ENCODE peak calls at places on chromosomes 13 and 19, in seven cellular contexts. D is activated naive CD8-positive, alpha-beta T cell treated with anti-CD3 and anti-CD28 coated beads, Interleukin-2, amount 50 U/mL, for 24 hours; C is stimulated activated CD8-positive, alpha-beta memory T cell treated with anti-CD3 and anti-CD28 coated beads, Interleukin-7, amount 100 ng/mL, for 1 hour; V is occipital lobe; A is choroid plexus epithelial cell; Y is effector memory CD4-positive, alpha-beta T cell; G is dermis blood vessel endothelial cell. B is an unnamed sample.

GRCh38 chr13:76852991-76853390 is 33.2 kb downstream of the KCTD12 start:
- DNase-seq in D (no peak), C (no peak), V (no peak), A (peak; percentile 67), Y (no peak), G (peak; percentile 80), B (no peak)

GRCh38 chr19:46714523-46715106 is 2.3 kb downstream of the PRKD2 start:
- DNase-seq in D (peak; percentile 65), C (peak; percentile 41), V (no peak), A (no peak), Y (no peak), G (no peak), B (no peak)

GRCh38 chr19:58217607-58218391 is 10.9 kb upstream of the ZNF544 start:
- DNase-seq in D (no peak), C (no peak), V (no peak), A (no peak), Y (no peak), G (no peak), B (no peak)

GRCh38 chr19:10471909-10472308 is 31.2 kb downstream of the KEAP1 start:
- DNase-seq in D (no peak), C (no peak), V (no peak), A (peak; percentile 71), Y (no peak), G (peak; percentile 63), B (no peak)

GRCh38 chr13:22483276-22483675 is 697.5 kb upstream of the SGCG start:
- DNase-seq in D (no peak), C (no peak), V (no peak), A (no peak), Y (no peak), G (no peak), B (no peak)

GRCh38 chr13:73303858-73304257 is 245.1 kb downstream of the KLF5 start:
- DNase-seq in D (no peak), C (no peak), V (no peak), A (peak; percentile 14), Y (no peak), G (peak; percentile 4), B (peak; percentile 90)

GRCh38 chr19:45468803-45469131 is 971 bp downstream of the FOSB start:
- DNase-seq in D (no peak), C (no peak), V (no peak), A (no peak), Y (no peak), G (no peak), B (no peak)

GRCh38 chr19:3466630-3467029 is 13.7 kb downstream of the SMIM24 start:
- DNase-seq in D (no peak), C (no peak), V (peak; percentile 27), A (no peak), Y (no peak), G (no peak), B (no peak)

GRCh38 chr19:32908641-32909190 is 39.1 kb upstream of the SLC7A9 start:
- DNase-seq in D (no peak), C (no peak), V (no peak), A (no peak), Y (no peak), G (no peak), B (peak; percentile 11)

GRCh38 chr19:2089001-2089711 is 7.0 kb downstream of the MOB3A start:
- DNase-seq in D (peak; percentile 62), C (no peak), V (no peak), A (peak; percentile 56), Y (no peak), G (peak; percentile 79), B (peak; percentile 93)

GRCh38 chr19:47476438-47476972 is 4.8 kb upstream of the SLC8A2 start:
- DNase-seq in D (no peak), C (no peak), V (no peak), A (no peak), Y (no peak), G (no peak), B (no peak)

GRCh38 chr19:1953441-1954094 is 12.6 kb downstream of the CSNK1G2 start:
- DNase-seq in D (no peak), C (no peak), V (no peak), A (no peak), Y (no peak), G (no peak), B (no peak)

GRCh38 chr13:62250501-62251175 is 835.0 kb upstream of the PCDH20 start:
- DNase-seq in D (no peak), C (no peak), V (no peak), A (peak; percentile 36), Y (no peak), G (no peak), B (no peak)

GRCh38 chr13:32804673-32805260 is 211.5 kb upstream of the KL start:
- DNase-seq in D (no peak), C (no peak), V (no peak), A (peak; percentile 55), Y (no peak), G (no peak), B (no peak)

GRCh38 chr13:41652735-41653361 is 195.5 kb downstream of the RGCC start:
- DNase-seq in D (peak; percentile 26), C (no peak), V (peak; percentile 2), A (peak; percentile 85), Y (peak; percentile 25), G (peak; percentile 87), B (no peak)

GRCh38 chr19:2567580-2567979 is 91.7 kb downstream of the GADD45B start:
- DNase-seq in D (peak; percentile 30), C (no peak), V (no peak), A (no peak), Y (no peak), G (no peak), B (no peak)

GRCh38 chr13:60881507-60881906 is 484.5 kb downstream of the TDRD3 start:
- DNase-seq in D (no peak), C (no peak), V (no peak), A (no peak), Y (no peak), G (no peak), B (no peak)

GRCh38 chr19:51798958-51799310 is 4.0 kb downstream of the FPR3 start:
- DNase-seq in D (no peak), C (no peak), V (no peak), A (no peak), Y (no peak), G (no peak), B (no peak)

GRCh38 chr19:43748205-43748594 is 6.6 kb downstream of the SMG9 start:
- DNase-seq in D (no peak), C (no peak), V (no peak), A (no peak), Y (no peak), G (no peak), B (no peak)

GRCh38 chr13:99624936-99625540 is 123.8 kb downstream of the TM9SF2 start:
- DNase-seq in D (no peak), C (no peak), V (no peak), A (no peak), Y (no peak), G (no peak), B (no peak)

GRCh38 chr19:42201489-42202289 is 15.8 kb downstream of the DEDD2 start:
- DNase-seq in D (peak; percentile 61), C (no peak), V (no peak), A (no peak), Y (peak; percentile 36), G (no peak), B (no peak)

GRCh38 chr13:43835701-43836100 is 43.8 kb downstream of the CCDC122 start:
- DNase-seq in D (no peak), C (no peak), V (no peak), A (peak; percentile 80), Y (no peak), G (no peak), B (no peak)

GRCh38 chr13:96821381-96821780 is 172.9 kb downstream of the OXGR1 start:
- DNase-seq in D (no peak), C (no peak), V (no peak), A (no peak), Y (no peak), G (no peak), B (no peak)

GRCh38 chr13:51801631-51802099 is 2.3 kb downstream of the DHRS12 start:
- DNase-seq in D (no peak), C (no peak), V (peak; percentile 22), A (no peak), Y (no peak), G (peak; percentile 71), B (no peak)

GRCh38 chr13:106156468-106156867 is 379.0 kb downstream of the EFNB2 start:
- DNase-seq in D (no peak), C (no peak), V (no peak), A (peak; percentile 97), Y (no peak), G (peak; percentile 66), B (peak; percentile 86)

GRCh38 chr19:18321729-18322091 is 1.2 kb downstream of the LSM4 start:
- DNase-seq in D (peak; percentile 40), C (no peak), V (no peak), A (peak; percentile 35), Y (no peak), G (peak; percentile 23), B (no peak)

GRCh38 chr19:38883286-38883685 is 5.2 kb upstream of the RINL start:
- DNase-seq in D (no peak), C (no peak), V (no peak), A (no peak), Y (no peak), G (no peak), B (no peak)

GRCh38 chr19:33396701-33397535 is 23.4 kb downstream of the CEBPG start:
- DNase-seq in D (no peak), C (no peak), V (no peak), A (no peak), Y (no peak), G (peak; percentile 47), B (no peak)

GRCh38 chr19:41670755-41671154 is 17.3 kb downstream of the CEACAM7 start:
- DNase-seq in D (no peak), C (no peak), V (no peak), A (no peak), Y (no peak), G (no peak), B (no peak)

GRCh38 chr13:23500858-23501257 is 67.4 kb upstream of the SACS start:
- DNase-seq in D (no peak), C (no peak), V (no peak), A (peak; percentile 83), Y (no peak), G (no peak), B (no peak)

GRCh38 chr13:37127706-37128241 is 22.3 kb upstream of the CSNK1A1L start:
- DNase-seq in D (no peak), C (no peak), V (peak; percentile 24), A (peak; percentile 84), Y (no peak), G (peak; percentile 95), B (no peak)